ENCODE peak calls at places on chromosomes 13 and 19, in four cellular contexts. One of them, this sample, is unnamed.

GRCh38 chr19:47681936-47682335 is 31.3 kb upstream of the EHD2 start:
- DNase-seq in HCT116: no peak
- DNase-seq in K562: no peak
- DNase-seq in HepG2: no peak
- DNase-seq in this sample: no peak

GRCh38 chr13:42453091-42453645 is 120.8 kb upstream of the TNFSF11 start:
- DNase-seq in HCT116: no peak
- DNase-seq in K562: no peak
- DNase-seq in HepG2: no peak
- DNase-seq in this sample: no peak

GRCh38 chr13:83780201-83780600 is 102.1 kb downstream of the SLITRK1 start:
- DNase-seq in HCT116: peak; percentile 0
- DNase-seq in K562: peak; percentile 4
- DNase-seq in HepG2: peak; percentile 27
- DNase-seq in this sample: peak; percentile 7

GRCh38 chr13:28538932-28539331 is 44.0 kb upstream of the FLT1 start:
- DNase-seq in HCT116: no peak
- DNase-seq in K562: peak; percentile 61
- DNase-seq in HepG2: no peak
- DNase-seq in this sample: no peak

GRCh38 chr13:26971990-26972888 is 199.4 kb downstream of the USP12 start:
- DNase-seq in HCT116: peak; percentile 26
- DNase-seq in K562: peak; percentile 37
- DNase-seq in HepG2: peak; percentile 74
- DNase-seq in this sample: no peak

GRCh38 chr19:28633223-28634030 is 579.5 kb downstream of the UQCRFS1 start:
- DNase-seq in HCT116: no peak
- DNase-seq in K562: peak; percentile 73
- DNase-seq in HepG2: no peak
- DNase-seq in this sample: peak; percentile 15

GRCh38 chr19:30722801-30723200 is 350.6 kb downstream of the ZNF536 start:
- DNase-seq in HCT116: no peak
- DNase-seq in K562: no peak
- DNase-seq in HepG2: no peak
- DNase-seq in this sample: no peak

GRCh38 chr13:63396746-63397145 is 1981.1 kb upstream of the PCDH20 start:
- DNase-seq in HCT116: no peak
- DNase-seq in K562: no peak
- DNase-seq in HepG2: no peak
- DNase-seq in this sample: no peak

GRCh38 chr19:52296773-52297600 is at the start of gene ZNF480:
- DNase-seq in HCT116: peak; percentile 18
- DNase-seq in K562: peak; percentile 91
- DNase-seq in HepG2: peak; percentile 68
- DNase-seq in this sample: peak; percentile 8

GRCh38 chr19:3931041-3931440 is 1.8 kb upstream of the NMRK2 start:
- DNase-seq in HCT116: no peak
- DNase-seq in K562: no peak
- DNase-seq in HepG2: no peak
- DNase-seq in this sample: no peak

GRCh38 chr13:73900591-73900990 is 233.6 kb downstream of the KLF12 start:
- DNase-seq in HCT116: no peak
- DNase-seq in K562: no peak
- DNase-seq in HepG2: no peak
- DNase-seq in this sample: no peak

GRCh38 chr13:112748947-112749346 is 59.1 kb downstream of the ATP11A start:
- DNase-seq in HCT116: no peak
- DNase-seq in K562: no peak
- DNase-seq in HepG2: no peak
- DNase-seq in this sample: no peak

GRCh38 chr13:110425444-110425780 is 118.3 kb downstream of the COL4A2 start:
- DNase-seq in HCT116: no peak
- DNase-seq in K562: no peak
- DNase-seq in HepG2: no peak
- DNase-seq in this sample: no peak

GRCh38 chr13:87669379-87669978 is 1.7 kb upstream of the SLITRK5 start:
- DNase-seq in HCT116: no peak
- DNase-seq in K562: no peak
- DNase-seq in HepG2: peak; percentile 9
- DNase-seq in this sample: no peak

GRCh38 chr19:14472202-14472961 is 2.8 kb downstream of the PTGER1 start:
- DNase-seq in HCT116: peak; percentile 22
- DNase-seq in K562: peak; percentile 90
- DNase-seq in HepG2: no peak
- DNase-seq in this sample: no peak

GRCh38 chr13:20332361-20333096 is 100.4 kb upstream of the GJB6 start:
- DNase-seq in HCT116: no peak
- DNase-seq in K562: no peak
- DNase-seq in HepG2: no peak
- DNase-seq in this sample: no peak

GRCh38 chr13:51644649-51645048 is 60.4 kb downstream of the WDFY2 start:
- DNase-seq in HCT116: no peak
- DNase-seq in K562: no peak
- DNase-seq in HepG2: no peak
- DNase-seq in this sample: no peak

GRCh38 chr19:10517760-10518443 is 655 bp upstream of the S1PR5 start:
- DNase-seq in HCT116: no peak
- DNase-seq in K562: peak; percentile 62
- DNase-seq in HepG2: no peak
- DNase-seq in this sample: no peak

GRCh38 chr13:52849727-52850395 is 1.4 kb upstream of the PCDH8 start:
- DNase-seq in HCT116: no peak
- DNase-seq in K562: no peak
- DNase-seq in HepG2: no peak
- DNase-seq in this sample: no peak

GRCh38 chr19:47757617-47758432 is 12.5 kb downstream of the NOP53 start:
- DNase-seq in HCT116: no peak
- DNase-seq in K562: no peak
- DNase-seq in HepG2: peak; percentile 56
- DNase-seq in this sample: no peak

GRCh38 chr19:44653977-44654784 is 10.5 kb downstream of the PVR start:
- DNase-seq in HCT116: no peak
- DNase-seq in K562: peak; percentile 55
- DNase-seq in HepG2: peak; percentile 36
- DNase-seq in this sample: no peak

GRCh38 chr19:10797541-10798256 is 38.3 kb downstream of the TMED1 start:
- DNase-seq in HCT116: no peak
- DNase-seq in K562: no peak
- DNase-seq in HepG2: no peak
- DNase-seq in this sample: no peak

GRCh38 chr19:36488816-36489138 is 584 bp downstream of the ZNF566 start:
- DNase-seq in HCT116: peak; percentile 13
- DNase-seq in K562: peak; percentile 56
- DNase-seq in HepG2: peak; percentile 39
- DNase-seq in this sample: no peak

GRCh38 chr13:98665638-98665995 is 86.9 kb downstream of the SLC15A1 start:
- DNase-seq in HCT116: no peak
- DNase-seq in K562: no peak
- DNase-seq in HepG2: no peak
- DNase-seq in this sample: no peak

GRCh38 chr13:107867701-107868661 is 347.4 kb downstream of the LIG4 start:
- DNase-seq in HCT116: no peak
- DNase-seq in K562: peak; percentile 85
- DNase-seq in HepG2: no peak
- DNase-seq in this sample: no peak

GRCh38 chr13:21060063-21060826 is 1.1 kb downstream of the LATS2 start:
- DNase-seq in HCT116: no peak
- DNase-seq in K562: no peak
- DNase-seq in HepG2: no peak
- DNase-seq in this sample: no peak

GRCh38 chr19:14511245-14511625 is 7.0 kb downstream of the DNAJB1 start:
- DNase-seq in HCT116: no peak
- DNase-seq in K562: no peak
- DNase-seq in HepG2: no peak
- DNase-seq in this sample: no peak

GRCh38 chr13:84994582-84994981 is 804.6 kb downstream of the SLITRK6 start:
- DNase-seq in HCT116: no peak
- DNase-seq in K562: no peak
- DNase-seq in HepG2: peak; percentile 69
- DNase-seq in this sample: peak; percentile 35

GRCh38 chr19:35207391-35207871 is 21.1 kb downstream of the FAM187B start:
- DNase-seq in HCT116: no peak
- DNase-seq in K562: no peak
- DNase-seq in HepG2: no peak
- DNase-seq in this sample: no peak

GRCh38 chr19:38564981-38565685 is 52.6 kb downstream of the MAP4K1 start:
- DNase-seq in HCT116: no peak
- DNase-seq in K562: no peak
- DNase-seq in HepG2: no peak
- DNase-seq in this sample: no peak

GRCh38 chr13:110448677-110449076 is 112.8 kb downstream of the RAB20 start:
- DNase-seq in HCT116: no peak
- DNase-seq in K562: no peak
- DNase-seq in HepG2: no peak
- DNase-seq in this sample: no peak

GRCh38 chr19:40217921-40218890 is at the start of gene TTC9B:
- DNase-seq in HCT116: no peak
- DNase-seq in K562: peak; percentile 80
- DNase-seq in HepG2: no peak
- DNase-seq in this sample: no peak

GRCh38 chr19:54013866-54014265 is 22.4 kb downstream of the CACNG6 start:
- DNase-seq in HCT116: no peak
- DNase-seq in K562: no peak
- DNase-seq in HepG2: no peak
- DNase-seq in this sample: no peak
- TF ChIP-seq TCF7L2 in HCT116: no peak
- TF ChIP-seq TCF7L2 in K562: no peak
- TF ChIP-seq TCF7L2 in HepG2: no peak
- TF ChIP-seq TCF7L2 in this sample: no peak

GRCh38 chr19:12675940-12676339 is 5.7 kb downstream of the DHPS start:
- DNase-seq in HCT116: no peak
- DNase-seq in K562: no peak
- DNase-seq in HepG2: no peak
- DNase-seq in this sample: no peak

GRCh38 chr19:12669272-12670158 is 2.9 kb downstream of the WDR83 start:
- DNase-seq in HCT116: peak; percentile 82
- DNase-seq in K562: peak; percentile 79
- DNase-seq in HepG2: peak; percentile 67
- DNase-seq in this sample: peak; percentile 53

GRCh38 chr19:12675377-12675776 is 6.3 kb downstream of the DHPS start:
- DNase-seq in HCT116: no peak
- DNase-seq in K562: no peak
- DNase-seq in HepG2: no peak
- DNase-seq in this sample: no peak

GRCh38 chr19:12670159-12670928 is 3.7 kb downstream of the WDR83 start:
- DNase-seq in HCT116: no peak
- DNase-seq in K562: no peak
- DNase-seq in HepG2: no peak
- DNase-seq in this sample: no peak

GRCh38 chr19:12672744-12673143 is 6.1 kb downstream of the WDR83 start:
- DNase-seq in HCT116: no peak
- DNase-seq in K562: no peak
- DNase-seq in HepG2: no peak
- DNase-seq in this sample: no peak
- TF ChIP-seq POLR2AphosphoS5 in HCT116: no peak
- TF ChIP-seq POLR2AphosphoS5 in K562: no peak
- TF ChIP-seq POLR2AphosphoS5 in HepG2: no peak
- TF ChIP-seq POLR2AphosphoS5 in this sample: no peak

GRCh38 chr13:31234729-31235128 is 35.0 kb downstream of the B3GLCT start:
- DNase-seq in HCT116: no peak
- DNase-seq in K562: no peak
- DNase-seq in HepG2: peak; percentile 4
- DNase-seq in this sample: no peak

GRCh38 chr13:31240921-31241320 is 41.1 kb downstream of the B3GLCT start:
- DNase-seq in HCT116: no peak
- DNase-seq in K562: no peak
- DNase-seq in HepG2: no peak
- DNase-seq in this sample: no peak

GRCh38 chr13:31236211-31236786 is 36.5 kb downstream of the B3GLCT start:
- DNase-seq in HCT116: peak; percentile 15
- DNase-seq in K562: peak; percentile 13
- DNase-seq in HepG2: peak; percentile 31
- DNase-seq in this sample: no peak
- TF ChIP-seq CTCF in HCT116: peak; percentile 59
- TF ChIP-seq CTCF in K562: peak; percentile 36
- TF ChIP-seq CTCF in HepG2: peak; percentile 62
- TF ChIP-seq CTCF in this sample: peak; percentile 66

DNA sequence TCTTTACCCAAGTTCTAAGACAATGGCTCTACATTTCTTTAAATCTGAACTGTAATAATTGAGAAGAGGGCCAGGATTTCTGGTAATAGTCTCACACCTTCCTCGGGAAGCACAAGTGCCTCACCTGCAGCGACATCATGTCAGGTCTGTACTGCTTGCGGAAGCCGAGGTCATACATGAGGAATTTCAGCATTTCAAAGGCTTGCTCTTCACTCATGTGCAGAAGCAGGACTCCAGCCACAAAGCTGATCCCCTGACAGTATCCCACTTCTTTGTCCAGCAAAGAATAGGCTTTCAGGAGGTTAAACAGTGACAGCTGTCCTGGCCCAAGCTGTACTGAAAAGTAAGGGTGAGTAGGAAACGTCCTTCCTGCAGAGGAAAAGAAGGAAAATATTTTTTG is 182.8 kb downstream of the TBC1D4 start:
- DNase-seq in HCT116: no peak
- DNase-seq in K562: no peak
- DNase-seq in HepG2: no peak
- DNase-seq in this sample: no peak
- TF ChIP-seq TCF7L2 in HCT116: no peak
- TF ChIP-seq TCF7L2 in K562: no peak
- TF ChIP-seq TCF7L2 in HepG2: no peak
- TF ChIP-seq TCF7L2 in this sample: no peak

GRCh38 chr13:25301347-25302113 is at the start of gene NUP58:
- DNase-seq in HCT116: peak; percentile 79
- DNase-seq in K562: peak; percentile 82
- DNase-seq in HepG2: peak; percentile 84
- DNase-seq in this sample: peak; percentile 69
- TF ChIP-seq POLR2AphosphoS5 in HCT116: peak; percentile 82
- TF ChIP-seq POLR2AphosphoS5 in K562: peak; percentile 73
- TF ChIP-seq POLR2AphosphoS5 in HepG2: peak; percentile 84
- TF ChIP-seq POLR2AphosphoS5 in this sample: peak; percentile 78

GRCh38 chr13:23966691-23967615 is 69.7 kb upstream of the C1QTNF9B start:
- DNase-seq in HCT116: no peak
- DNase-seq in K562: no peak
- DNase-seq in HepG2: no peak
- DNase-seq in this sample: no peak
- TF ChIP-seq CTCF in HCT116: no peak
- TF ChIP-seq CTCF in K562: no peak
- TF ChIP-seq CTCF in HepG2: no peak
- TF ChIP-seq CTCF in this sample: no peak

GRCh38 chr13:80010286-80010831 is 330.6 kb downstream of the SPRY2 start:
- DNase-seq in HCT116: no peak
- DNase-seq in K562: no peak
- DNase-seq in HepG2: no peak
- DNase-seq in this sample: no peak
- TF ChIP-seq TCF7L2 in HCT116: no peak
- TF ChIP-seq TCF7L2 in K562: no peak
- TF ChIP-seq TCF7L2 in HepG2: no peak
- TF ChIP-seq TCF7L2 in this sample: no peak

This sample was measured in Panc1.